ENCODE peak calls at places on chromosomes 3 and 15, in four cellular contexts. Y is activated CD8-positive, alpha-beta T cell treated with anti-CD3 and anti-CD28 coated beads, Interleukin-2, amount 10 ng/mL, durations not matched to agents 7 days and 5 days; X is H4; H is stimulated activated effector memory CD8-positive, alpha-beta T cell treated with anti-CD3 and anti-CD28 coated beads, Interleukin-12 subunit alpha, Interleukin-12 subunit beta, amount 100 ng/mL, for 72 hours. Q is an unnamed sample.

GRCh38 chr3:141789281-141789680 is 26.1 kb downstream of the GRK7 start:
- DNase-seq in H (no peak), Y (no peak), X (no peak), Q (no peak)

GRCh38 chr15:68418611-68419161 is 13.3 kb downstream of the ITGA11 start:
- DNase-seq in Y (no peak), H (no peak), X (peak; percentile 85), Q (no peak)

GRCh38 chr15:49741721-49742120 is 120.9 kb downstream of the DTWD1 start:
- DNase-seq in X (peak; percentile 16), Y (no peak), H (no peak), Q (no peak)

GRCh38 chr15:40058476-40059140 is 19.6 kb upstream of the SRP14 start:
- DNase-seq in H (no peak), X (no peak), Y (no peak), Q (no peak)

GRCh38 chr3:71728632-71729342 is 3.6 kb upstream of the EIF4E3 start:
- DNase-seq in H (no peak), X (no peak), Y (no peak), Q (no peak)

GRCh38 chr3:111809196-111809595 is 49.9 kb upstream of the PHLDB2 start:
- DNase-seq in Y (no peak), H (no peak), X (peak; percentile 35), Q (no peak)

GRCh38 chr3:170753421-170754344 is 116.3 kb downstream of the RPL22L1 start:
- DNase-seq in Y (no peak), X (no peak), H (no peak), Q (no peak)

GRCh38 chr3:16090013-16090412 is 84.5 kb upstream of the GALNT15 start:
- DNase-seq in Y (no peak), H (no peak), X (peak; percentile 52), Q (no peak)

GRCh38 chr3:12143949-12144504 is 14.7 kb downstream of the TIMP4 start:
- DNase-seq in H (no peak), Y (no peak), X (peak; percentile 67), Q (no peak)

GRCh38 chr15:98754283-98755022 is 106.1 kb downstream of the IGF1R start:
- DNase-seq in H (no peak), X (peak; percentile 23), Y (no peak), Q (no peak)

GRCh38 chr15:66723826-66724731 is 22.0 kb downstream of the SMAD6 start:
- DNase-seq in X (no peak), H (no peak), Y (no peak), Q (no peak)

GRCh38 chr3:9732753-9733115 is 1.2 kb downstream of the BRPF1 start:
- DNase-seq in H (no peak), X (no peak), Y (no peak), Q (no peak)

GRCh38 chr3:21729888-21730459 is 21.0 kb downstream of the ZNF385D start:
- DNase-seq in Y (no peak), X (no peak), H (no peak), Q (no peak)

GRCh38 chr15:55789066-55789660 is 46.2 kb upstream of the PRTG start:
- DNase-seq in H (peak; percentile 59), X (no peak), Y (peak; percentile 65), Q (no peak)

GRCh38 chr15:64430000-64430735 is 30.2 kb upstream of the ZNF609 start:
- DNase-seq in X (peak; percentile 88), Y (peak; percentile 67), H (peak; percentile 4), Q (no peak)

GRCh38 chr15:81497226-81497625 is 123.2 kb upstream of the TMC3 start:
- DNase-seq in H (no peak), X (no peak), Y (no peak), Q (no peak)

GRCh38 chr3:151434151-151434890 is 26.5 kb downstream of the IGSF10 start:
- DNase-seq in X (peak; percentile 52), Y (no peak), H (no peak), Q (no peak)

GRCh38 chr15:22961661-22962221 is 18.4 kb downstream of the CYFIP1 start:
- DNase-seq in H (no peak), Y (no peak), X (no peak), Q (no peak)

GRCh38 chr3:126494204-126494603 is 18.5 kb upstream of the ZXDC start:
- DNase-seq in X (no peak), H (no peak), Y (no peak), Q (no peak)

GRCh38 chr3:10471337-10471721 is 34.1 kb downstream of the ATP2B2 start:
- DNase-seq in H (no peak), X (no peak), Y (no peak), Q (no peak)

GRCh38 chr3:126549861-126550487 is 8.8 kb downstream of the C3orf22 start:
- DNase-seq in X (no peak), H (no peak), Y (no peak), Q (no peak)

GRCh38 chr3:192831111-192831644 is 86.5 kb downstream of the MB21D2 start:
- DNase-seq in Y (no peak), X (peak; percentile 84), H (no peak), Q (no peak)

GRCh38 chr3:70065666-70066253 is 66.2 kb downstream of the SAMMSON start:
- DNase-seq in Y (no peak), X (peak; percentile 5), H (no peak), Q (no peak)

GRCh38 chr15:77118787-77119410 is 48.0 kb upstream of the TSPAN3 start:
- DNase-seq in H (no peak), Y (peak; percentile 64), X (peak; percentile 67), Q (peak; percentile 37)

GRCh38 chr15:99954361-99955180 is 221.3 kb upstream of the LYSMD4 start:
- DNase-seq in H (no peak), Y (no peak), X (no peak), Q (no peak)

GRCh38 chr15:26866298-26867198 is at the start of gene GABRA5:
- DNase-seq in X (peak; percentile 22), H (no peak), Y (no peak), Q (no peak)

Q was measured in GM18507.